ENCODE peak calls at places on chromosomes 3 and 15, in six cellular contexts. P is stomach, Y is WERI-Rb-1, H is fibroblast of lung, C is Calu3, T is LHCN-M2. U is an unnamed sample.

GRCh38 chr3:1251282-1252060 is 158.6 kb downstream of the CNTN6 start:
- DNase-seq in H (peak; percentile 27), C (no peak), Y (no peak), P (no peak), T (no peak), U (peak; percentile 28)

GRCh38 chr15:77869021-77869895 is 208.3 kb downstream of the TBC1D2B start:
- DNase-seq in T (no peak), Y (no peak), P (no peak), C (no peak), H (no peak), U (no peak)

GRCh38 chr3:61772439-61772838 is 211.1 kb downstream of the PTPRG start:
- DNase-seq in H (peak; percentile 55), P (no peak), C (no peak), Y (no peak), T (peak; percentile 51), U (no peak)

GRCh38 chr15:64134322-64134829 is 17.2 kb upstream of the SNX22 start:
- DNase-seq in C (no peak), Y (no peak), H (peak; percentile 61), T (no peak), P (peak; percentile 66), U (no peak)

GRCh38 chr3:154243353-154243752 is 80.9 kb downstream of the DHX36 start:
- DNase-seq in Y (no peak), P (no peak), H (peak; percentile 45), T (peak; percentile 70), C (no peak), U (no peak)

GRCh38 chr15:92095691-92096090 is 242.2 kb downstream of the SLCO3A1 start:
- DNase-seq in Y (no peak), T (no peak), P (no peak), C (no peak), H (no peak), U (no peak)

GRCh38 chr15:56042031-56042430 is 48.6 kb upstream of the NEDD4 start:
- DNase-seq in C (peak; percentile 44), H (no peak), P (no peak), Y (no peak), T (no peak), U (no peak)

GRCh38 chr15:42218953-42219596 is 11.0 kb upstream of the VPS39 start:
- DNase-seq in Y (no peak), C (no peak), H (no peak), P (no peak), T (no peak), U (no peak)

GRCh38 chr15:71975816-71976150 is 142.2 kb downstream of the MYO9A start:
- DNase-seq in C (no peak), H (no peak), Y (no peak), T (no peak), P (no peak), U (no peak)

GRCh38 chr15:99998661-99999101 is 265.4 kb upstream of the LYSMD4 start:
- DNase-seq in T (no peak), P (peak; percentile 24), H (no peak), C (no peak), Y (no peak), U (no peak)

GRCh38 chr3:159762981-159763465 is 225.6 kb upstream of the IL12A start:
- DNase-seq in P (peak; percentile 32), C (peak; percentile 76), H (peak; percentile 77), T (peak; percentile 75), Y (peak; percentile 30), U (peak; percentile 72)

GRCh38 chr3:20935791-20936190 is 749.8 kb upstream of the SGO1 start:
- DNase-seq in Y (no peak), P (no peak), C (no peak), T (no peak), H (no peak), U (no peak)

GRCh38 chr3:152508705-152509104 is 240.0 kb downstream of the MBNL1 start:
- DNase-seq in T (no peak), H (peak; percentile 6), Y (no peak), P (no peak), C (no peak), U (peak; percentile 25)

GRCh38 chr3:120560304-120561250 is 35.6 kb upstream of the NDUFB4 start:
- DNase-seq in C (no peak), T (no peak), P (no peak), H (no peak), Y (no peak), U (no peak)

GRCh38 chr3:97949110-97949485 is 23.1 kb downstream of the RIOX2 start:
- DNase-seq in H (no peak), Y (no peak), T (no peak), C (no peak), P (no peak), U (no peak)

GRCh38 chr3:3200632-3201212 is 21.2 kb upstream of the CRBN start:
- DNase-seq in T (peak; percentile 58), P (peak; percentile 41), H (peak; percentile 72), C (peak; percentile 45), Y (peak; percentile 53), U (peak; percentile 64)

GRCh38 chr3:72344256-72345046 is 503.8 kb downstream of the SHQ1 start:
- DNase-seq in H (no peak), Y (no peak), T (no peak), P (no peak), C (no peak), U (no peak)

GRCh38 chr3:195204360-195205166 is 66.4 kb downstream of the XXYLT1 start:
- DNase-seq in C (no peak), P (peak; percentile 24), T (no peak), H (peak; percentile 88), Y (no peak), U (peak; percentile 5)

GRCh38 chr3:46419816-46420215 is 12.8 kb downstream of the CCRL2 start:
- DNase-seq in C (no peak), H (no peak), P (no peak), T (no peak), Y (no peak), U (no peak)

GRCh38 chr3:99678926-99679325 is 40.5 kb downstream of the COL8A1 start:
- DNase-seq in Y (no peak), T (no peak), P (no peak), C (no peak), H (no peak), U (no peak)

GRCh38 chr15:32844118-32844711 is 126.4 kb downstream of the GREM1 start:
- DNase-seq in H (peak; percentile 78), P (no peak), Y (peak; percentile 10), C (no peak), T (no peak), U (peak; percentile 55)

GRCh38 chr3:127065561-127066270 is 82.8 kb downstream of the PLXNA1 start:
- DNase-seq in Y (no peak), T (peak; percentile 4), P (no peak), H (peak; percentile 14), C (no peak), U (no peak)

GRCh38 chr3:184419171-184419570 is 39.3 kb downstream of the CHRD start:
- DNase-seq in P (no peak), T (no peak), C (no peak), H (no peak), Y (no peak), U (no peak)

GRCh38 chr3:129474986-129475804 is 35.2 kb downstream of the IFT122 start:
- DNase-seq in Y (no peak), T (no peak), C (no peak), H (no peak), P (no peak), U (no peak)

GRCh38 chr15:98899266-98900021 is 108.1 kb downstream of the PGPEP1L start:
- DNase-seq in Y (no peak), T (no peak), P (no peak), H (no peak), C (no peak), U (no peak)

GRCh38 chr3:181752202-181752671 is 40.5 kb downstream of the SOX2 start:
- DNase-seq in Y (no peak), H (no peak), P (no peak), C (no peak), T (no peak), U (no peak)

GRCh38 chr3:43786953-43787305 is 96.2 kb downstream of the ABHD5 start:
- DNase-seq in Y (no peak), T (no peak), P (no peak), H (no peak), C (no peak), U (no peak)

GRCh38 chr15:64263567-64263966 is 92.4 kb downstream of the CSNK1G1 start:
- DNase-seq in P (no peak), C (no peak), Y (no peak), H (no peak), T (no peak), U (no peak)

GRCh38 chr3:121834079-121834730 is 655 bp downstream of the IQCB1 start:
- DNase-seq in T (peak; percentile 3), P (no peak), H (no peak), Y (no peak), C (peak; percentile 9), U (peak; percentile 50)

GRCh38 chr3:143736651-143737050 is 111.6 kb downstream of the SLC9A9 start:
- DNase-seq in C (no peak), Y (no peak), P (no peak), H (peak; percentile 11), T (peak; percentile 43), U (peak; percentile 37)

GRCh38 chr3:25895443-25895842 is 105.6 kb downstream of the OXSM start:
- DNase-seq in H (peak; percentile 37), C (no peak), T (peak; percentile 97), Y (no peak), P (no peak), U (no peak)

GRCh38 chr15:57375827-57376694 is at the start of gene CGNL1:
- DNase-seq in T (no peak), Y (peak; percentile 44), H (no peak), P (peak; percentile 71), C (peak; percentile 61), U (peak; percentile 69)

GRCh38 chr3:19886404-19886803 is 47.6 kb downstream of the EFHB start:
- DNase-seq in C (no peak), H (no peak), P (no peak), Y (no peak), T (no peak), U (no peak)

GRCh38 chr15:69468241-69469121 is 15.9 kb downstream of the RPLP1 start:
- DNase-seq in P (peak; percentile 76), T (peak; percentile 76), Y (no peak), H (no peak), C (peak; percentile 88), U (peak; percentile 99)

GRCh38 chr3:19016846-19017245 is 131.5 kb upstream of the KCNH8 start:
- DNase-seq in Y (no peak), H (no peak), P (no peak), T (no peak), C (no peak), U (no peak)

GRCh38 chr3:157129782-157130137 is 30.2 kb downstream of the CCNL1 start:
- DNase-seq in P (peak; percentile 53), Y (no peak), H (no peak), C (peak; percentile 84), T (peak; percentile 64), U (peak; percentile 83)

GRCh38 chr3:186102687-186103086 is 6.2 kb downstream of the ETV5 start:
- DNase-seq in Y (no peak), H (peak; percentile 62), C (no peak), P (no peak), T (no peak), U (no peak)

GRCh38 chr3:39990532-39990931 is 181.1 kb downstream of the MYRIP start:
- DNase-seq in H (peak; percentile 21), C (peak; percentile 36), P (peak; percentile 48), T (peak; percentile 62), Y (peak; percentile 43), U (peak; percentile 66)

GRCh38 chr3:114179575-114179974 is 723 bp upstream of the DRD3 start:
- DNase-seq in P (no peak), C (peak; percentile 28), T (peak; percentile 43), Y (peak; percentile 17), H (peak; percentile 26), U (peak; percentile 90)

GRCh38 chr3:155428558-155428957 is 135.1 kb upstream of the STRIT1 start:
- DNase-seq in C (no peak), Y (no peak), H (peak; percentile 24), T (no peak), P (no peak), U (no peak)